ENCODE peak calls at places on chromosome 17, in five cellular contexts. A is activated CD8-positive, alpha-beta memory T cell treated with anti-CD3 and anti-CD28 coated beads for 1 hour; P is non-pigmented ciliary epithelial cell; W is activated CD4-positive, alpha-beta memory T cell treated with anti-CD3 and anti-CD28 coated beads, Interleukin-2, amount 10 ng/mL, durations not matched to agents 7 days and 5 days; V is T-helper 1 cell. L is an unnamed sample.

GRCh38 chr17:75652934-75653549 is 13.9 kb downstream of the RECQL5 start:
- DNase-seq in A (no peak), P (no peak), W (no peak), V (no peak), L (no peak)

GRCh38 chr17:63489291-63489690 is 12.4 kb downstream of the ACE start:
- DNase-seq in A (no peak), P (no peak), W (no peak), V (no peak), L (no peak)

GRCh38 chr17:64115043-64115698 is 14.8 kb downstream of the ERN1 start:
- DNase-seq in A (no peak), P (no peak), W (no peak), V (no peak), L (no peak)

GRCh38 chr17:2874211-2874686 is 78.0 kb downstream of the RAP1GAP2 start:
- DNase-seq in A (no peak), P (no peak), W (no peak), V (no peak), L (no peak)

GRCh38 chr17:2905697-2906595 is 109.7 kb downstream of the RAP1GAP2 start:
- DNase-seq in A (no peak), P (no peak), W (no peak), V (no peak), L (no peak)

GRCh38 chr17:79520134-79520892 is 90.5 kb downstream of the RBFOX3 start:
- DNase-seq in A (no peak), P (no peak), W (no peak), V (no peak), L (no peak)

GRCh38 chr17:62822080-62822904 is 14.2 kb upstream of the MARCHF10 start:
- DNase-seq in A (no peak), P (no peak), W (no peak), V (no peak), L (no peak)

GRCh38 chr17:65297384-65297783 is 160.2 kb downstream of the RGS9 start:
- DNase-seq in A (no peak), P (no peak), W (no peak), V (no peak), L (no peak)

GRCh38 chr17:21301593-21302550 is 17.4 kb downstream of the MAP2K3 start:
- DNase-seq in A (no peak), P (no peak), W (no peak), V (no peak), L (no peak)

GRCh38 chr17:7284911-7285310 is 3.4 kb downstream of the SLC2A4 start:
- DNase-seq in A (no peak), P (no peak), W (no peak), V (no peak), L (no peak)

L was measured in T-helper 17 cell.